ENCODE peak calls at places on chromosomes 5 and 9, in nine cellular contexts. S is mucosa of descending colon, H is spleen, A is esophagus squamous epithelium, G is heart right ventricle, U is fibroblast of mammary gland, O is colonic mucosa, N is A549, J is GM13977. F is an unnamed sample.

GRCh38 chr5:90562331-90562730 is 3.7 kb downstream of the ADGRV1 start:
- DNase-seq in A (no peak), G (no peak), S (no peak), U (no peak), H (no peak), O (no peak), J (no peak), N (no peak), F (no peak)

GRCh38 chr5:132376694-132377641 is 7.5 kb downstream of the SLC22A5 start:
- DNase-seq in G (peak), A (no peak), J (no peak), H (no peak), O (no peak), N (no peak), S (no peak), U (no peak), F (no peak)

GRCh38 chr9:68872026-68872501 is 141.8 kb downstream of the PRKACG start:
- DNase-seq in U (no peak), J (no peak), A (no peak), N (no peak), G (peak), H (peak), S (no peak), O (no peak), F (no peak)

GRCh38 chr5:69217154-69217731 is 17.4 kb upstream of the CDK7 start:
- DNase-seq in A (no peak), J (peak), O (no peak), U (no peak), G (no peak), N (peak), H (no peak), S (no peak), F (no peak)

GRCh38 chr5:36722913-36723312 is 116.5 kb downstream of the SLC1A3 start:
- DNase-seq in J (no peak), S (no peak), G (no peak), U (peak), A (no peak), O (no peak), N (no peak), H (no peak), F (no peak)

GRCh38 chr5:12323637-12324229 is 419.5 kb upstream of the CTNND2 start:
- DNase-seq in S (no peak), J (no peak), A (no peak), N (no peak), O (no peak), U (no peak), G (no peak), H (no peak), F (no peak)

GRCh38 chr5:168339151-168340140 is 48.0 kb downstream of the WWC1 start:
- DNase-seq in O (no peak), N (no peak), S (no peak), H (peak), J (no peak), U (no peak), A (no peak), G (no peak), F (no peak)

GRCh38 chr9:132181796-132182521 is 20.1 kb downstream of the NTNG2 start:
- DNase-seq in N (no peak), J (no peak), U (no peak), S (no peak), A (no peak), H (no peak), G (no peak), O (no peak), F (no peak)

GRCh38 chr5:35971186-35971877 is 19.9 kb downstream of the UGT3A1 start:
- DNase-seq in N (no peak), S (no peak), U (no peak), H (no peak), O (no peak), A (no peak), G (no peak), J (no peak), F (no peak)

GRCh38 chr5:128135286-128135685 is 51.7 kb downstream of the SLC12A2 start:
- DNase-seq in G (no peak), U (peak), N (no peak), O (no peak), H (no peak), S (no peak), J (no peak), A (no peak), F (no peak)

GRCh38 chr9:77673912-77674791 is 26.0 kb upstream of the GNA14 start:
- DNase-seq in H (no peak), S (no peak), O (peak), U (peak), A (no peak), N (no peak), G (no peak), J (no peak), F (no peak)

GRCh38 chr5:164735334-164735733 is 1229.9 kb downstream of the MAT2B start:
- DNase-seq in S (no peak), U (no peak), J (no peak), A (no peak), O (no peak), N (no peak), H (no peak), G (no peak), F (no peak)

GRCh38 chr5:138960145-138960692 is 85.1 kb upstream of the LRRTM2 start:
- DNase-seq in N (no peak), A (no peak), J (no peak), G (no peak), S (no peak), U (no peak), O (no peak), H (no peak), F (no peak)

GRCh38 chr9:111610851-111611250 is 11.4 kb upstream of the PTGR1 start:
- DNase-seq in J (no peak), H (no peak), S (no peak), U (no peak), O (no peak), A (no peak), N (no peak), G (no peak), F (no peak)

GRCh38 chr9:127680226-127680625 is 26.6 kb upstream of the CFAP157 start:
- DNase-seq in J (no peak), U (no peak), N (no peak), O (no peak), S (no peak), H (no peak), G (no peak), A (no peak), F (no peak)

GRCh38 chr5:181164076-181164952 is 16.9 kb downstream of the OR2V2 start:
- DNase-seq in U (peak), N (peak), O (no peak), H (no peak), S (no peak), J (no peak), A (no peak), G (no peak), F (no peak)

GRCh38 chr9:16154570-16155078 is 601.8 kb downstream of the CCDC171 start:
- DNase-seq in A (no peak), J (peak), U (peak), N (no peak), O (peak), S (peak), G (peak), H (no peak), F (no peak)
- TF ChIP-seq CTCF in A (no peak), J (peak), U (no peak), N (no peak), O (no peak), S (no peak), G (peak), H (no peak), F (peak)

GRCh38 chr5:150573867-150574817 is 66.2 kb downstream of the NDST1 start:
- DNase-seq in H (no peak), S (no peak), O (no peak), J (no peak), N (peak), A (no peak), U (no peak), G (no peak), F (no peak)
- TF ChIP-seq CTCF in H (no peak), S (no peak), O (no peak), J (no peak), N (peak), A (no peak), U (no peak), G (no peak), F (no peak)

DNA sequence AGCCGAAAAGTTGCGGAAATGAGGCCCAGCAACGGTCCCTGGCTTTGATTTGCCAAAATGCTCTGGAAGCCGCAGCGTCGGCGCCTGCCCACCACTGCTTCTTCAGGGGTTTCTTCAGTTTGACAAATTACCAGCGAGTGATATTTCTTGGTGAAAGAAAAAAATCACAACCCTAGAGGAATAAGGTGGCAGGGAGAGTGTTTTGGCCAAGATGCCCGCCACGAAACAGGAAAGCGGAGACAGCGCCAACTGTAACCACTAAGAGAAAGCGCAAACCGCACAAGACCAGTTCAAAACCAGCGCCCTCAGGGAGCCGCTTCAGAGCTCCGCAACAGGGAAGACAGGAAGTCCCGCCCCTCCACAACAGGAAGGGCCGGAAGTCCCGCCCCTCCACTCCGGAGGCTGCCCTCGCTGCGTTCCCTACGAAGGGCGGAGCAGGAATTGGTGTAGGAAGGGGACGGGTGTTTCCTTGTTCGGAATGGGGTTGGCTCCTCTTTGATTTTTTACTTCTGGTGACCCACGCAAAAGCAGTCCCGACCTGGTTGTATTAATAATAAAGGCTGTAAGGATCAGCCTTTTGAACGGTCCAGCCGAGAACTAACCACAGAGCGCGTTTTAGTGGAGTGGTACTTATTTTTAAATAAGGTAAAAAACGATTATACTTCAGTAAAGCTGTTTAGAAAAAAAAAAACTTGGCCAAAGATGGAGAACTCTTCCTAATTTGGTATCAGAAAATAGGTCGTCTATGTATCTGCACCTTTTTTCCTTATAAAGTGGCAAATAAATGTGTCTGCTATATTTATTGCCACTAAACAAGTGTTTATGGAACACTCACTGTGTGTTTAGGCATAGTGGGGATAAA is at the start of gene C5orf34:
- DNase-seq in A (peak), O (peak), S (peak), N (peak), U (peak), H (peak), J (peak), G (peak), F (peak)
- TF ChIP-seq CTCF in A (peak), O (no peak), S (no peak), N (no peak), U (no peak), H (peak), J (peak), G (no peak), F (peak)

DNA sequence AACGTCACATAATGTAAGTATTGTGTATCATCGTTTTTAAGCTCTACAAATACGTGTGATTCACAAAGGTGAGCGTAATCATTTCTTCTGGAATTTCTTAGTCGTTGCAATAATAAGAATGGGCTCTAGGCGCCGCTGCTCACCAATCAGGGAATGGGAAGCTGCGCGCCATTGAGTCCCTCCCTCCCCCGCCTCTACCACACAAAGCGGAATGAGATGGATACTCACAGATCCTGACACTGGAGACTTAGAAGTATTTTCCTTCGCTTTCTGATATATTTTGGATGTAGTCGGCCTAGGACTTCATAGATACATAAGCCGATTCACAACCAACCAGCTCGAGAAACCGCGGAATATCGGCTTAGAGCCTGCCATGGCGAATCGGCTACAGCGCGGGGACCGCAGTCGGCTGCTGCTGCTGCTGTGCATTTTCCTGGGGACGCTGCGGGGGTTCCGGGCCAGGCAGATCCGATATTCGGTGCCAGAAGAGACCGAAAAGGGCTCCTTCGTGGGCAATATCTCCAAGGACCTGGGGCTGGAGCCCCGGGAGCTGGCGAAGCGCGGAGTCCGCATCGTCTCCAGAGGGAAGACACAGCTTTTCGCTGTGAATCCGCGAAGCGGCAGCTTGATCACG is at the start of gene PCDHGA11:
- DNase-seq in A (no peak), U (peak), O (peak), H (no peak), S (no peak), J (peak), N (no peak), G (no peak), F (no peak)
- TF ChIP-seq CTCF in A (peak), U (peak), O (no peak), H (peak), S (no peak), J (peak), N (no peak), G (peak), F (no peak)

GRCh38 chr9:20552874-20553624 is 69.2 kb downstream of the MLLT3 start:
- DNase-seq in G (no peak), J (no peak), U (peak), O (no peak), N (no peak), S (no peak), H (no peak), A (no peak), F (no peak)
- TF ChIP-seq CTCF in G (peak), J (peak), U (peak), O (no peak), N (peak), S (no peak), H (no peak), A (no peak), F (peak)

DNA sequence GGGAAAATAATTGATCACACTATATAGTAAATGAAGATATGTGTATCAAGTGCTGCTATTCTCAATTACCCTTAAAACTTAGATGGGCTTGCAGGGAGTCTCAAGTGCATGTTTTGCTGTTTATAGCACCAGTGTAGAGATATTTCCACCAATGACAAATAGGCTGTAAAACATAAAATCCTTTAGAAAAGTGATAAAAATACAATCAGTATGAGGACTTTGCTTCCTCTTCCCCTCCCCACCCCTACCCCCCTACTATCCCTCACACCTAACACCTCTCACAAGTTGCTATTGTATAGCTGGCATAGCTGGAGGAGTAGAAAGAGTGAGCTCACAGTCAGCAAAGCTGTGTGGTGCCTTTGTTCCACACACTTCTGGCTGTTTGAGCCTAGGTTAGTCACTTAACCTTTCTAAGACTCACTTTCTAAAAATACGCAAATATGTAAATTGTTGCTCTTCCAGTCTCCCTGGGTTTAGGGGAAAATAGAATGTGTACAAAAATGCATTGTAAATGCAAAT is 93.1 kb downstream of the PDE4D start:
- DNase-seq in J (no peak), H (no peak), S (no peak), G (no peak), O (no peak), U (no peak), A (no peak), N (no peak), F (no peak)
- TF ChIP-seq CTCF in J (no peak), H (peak), S (no peak), G (no peak), O (no peak), U (no peak), A (no peak), N (no peak), F (peak)

DNA sequence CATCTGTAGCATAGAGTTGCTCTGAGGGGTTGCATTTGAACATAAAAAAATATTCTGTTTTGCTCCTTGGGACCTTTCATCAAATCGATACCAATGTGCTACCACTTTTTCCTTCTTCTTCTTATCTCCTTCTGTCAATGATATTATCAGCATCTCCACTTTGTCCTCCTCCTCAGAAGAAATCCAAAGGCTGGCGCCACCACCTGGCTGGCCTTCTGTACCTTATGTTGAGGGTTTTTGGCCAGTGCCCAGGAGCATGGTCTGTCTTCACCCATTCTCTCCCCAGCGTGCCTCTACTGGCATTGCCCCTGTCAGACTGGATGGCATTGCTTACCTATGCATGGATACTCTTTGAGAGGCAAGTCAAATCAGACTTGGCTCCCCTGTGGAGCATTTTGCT is 167.2 kb downstream of the CFAP90 start:
- DNase-seq in G (no peak), O (no peak), N (no peak), U (no peak), J (no peak), H (no peak), A (no peak), S (no peak), F (no peak)
- TF ChIP-seq CTCF in G (no peak), O (no peak), N (no peak), U (no peak), J (peak), H (no peak), A (no peak), S (no peak), F (no peak)

GRCh38 chr9:109455861-109456260 is 42.2 kb downstream of the PTPN3 start:
- DNase-seq in O (no peak), G (no peak), S (no peak), H (no peak), J (no peak), A (no peak), U (no peak), N (no peak), F (no peak)
- TF ChIP-seq CTCF in O (no peak), G (no peak), S (no peak), H (no peak), J (peak), A (no peak), U (no peak), N (no peak), F (no peak)

DNA sequence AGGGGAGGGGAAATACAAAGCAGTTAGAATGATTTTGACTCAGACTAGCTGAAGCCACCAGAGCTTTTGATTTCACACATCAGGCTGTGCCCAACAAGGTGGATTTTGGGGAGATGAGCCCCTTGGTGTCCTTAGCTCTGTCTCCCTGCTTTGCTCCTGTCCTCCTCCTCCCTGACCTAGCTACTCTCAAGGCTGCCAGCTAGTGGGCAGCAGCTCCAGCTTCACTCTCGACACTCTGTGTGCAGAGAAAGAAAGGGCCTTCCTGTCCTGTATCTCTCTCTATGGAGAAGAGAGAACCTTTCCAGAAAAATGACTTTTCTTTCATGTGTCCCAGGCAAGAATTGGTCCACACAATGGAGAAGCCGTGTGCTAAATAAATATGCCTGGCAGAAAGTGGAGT is 446.2 kb downstream of the SEMA5A start:
- DNase-seq in S (no peak), J (no peak), O (no peak), G (no peak), N (no peak), U (no peak), H (no peak), A (no peak), F (no peak)
- TF ChIP-seq CTCF in S (no peak), J (no peak), O (no peak), G (no peak), N (no peak), U (no peak), H (no peak), A (no peak), F (no peak)

F was measured in type B pancreatic cell.